ENCODE peak calls at places on chromosomes 7 and 10, in four cellular contexts. K is psoas muscle, J is fibroblast of pulmonary artery, V is neural crest cell. D is an unnamed sample.
A peak's percentile ranks its signal among the peaks of the same experiment; 100 is the strongest.

GRCh38 chr10:1737222-1738061 is at the start of gene ADARB2:
- DNase-seq in K (no peak), V (peak; percentile 67), J (no peak), D (no peak)

GRCh38 chr7:6392712-6393666 is 54.8 kb downstream of the DAGLB start:
- DNase-seq in K (peak; percentile 73), V (no peak), J (peak; percentile 85), D (no peak)

GRCh38 chr7:132618956-132619305 is 42.7 kb upstream of the PLXNA4 start:
- DNase-seq in K (no peak), J (peak; percentile 51), V (no peak), D (no peak)

GRCh38 chr7:129184979-129185670 is 3.3 kb upstream of the SMO start:
- DNase-seq in V (no peak), K (no peak), J (no peak), D (no peak)

GRCh38 chr10:112223725-112224124 is 40.2 kb upstream of the GPAM start:
- DNase-seq in J (no peak), K (no peak), V (no peak), D (no peak)

GRCh38 chr10:12252882-12253546 is 57.0 kb downstream of the CDC123 start:
- DNase-seq in K (no peak), J (no peak), V (no peak), D (no peak)

GRCh38 chr7:107559864-107560263 is 3.9 kb downstream of the COG5 start:
- DNase-seq in J (peak; percentile 67), K (no peak), V (no peak), D (no peak)

GRCh38 chr10:59995862-59996261 is 89.5 kb upstream of the CCDC6 start:
- DNase-seq in V (no peak), K (no peak), J (no peak), D (no peak)

GRCh38 chr10:18140149-18140956 is at the start of gene CACNB2:
- DNase-seq in V (peak; percentile 46), J (peak; percentile 57), K (peak; percentile 38), D (no peak)

GRCh38 chr7:116986611-116987565 is 33.6 kb downstream of the ST7 start:
- DNase-seq in V (no peak), K (no peak), J (peak; percentile 29), D (no peak)

GRCh38 chr10:32333849-32334248 is 13.1 kb downstream of the EPC1 start:
- DNase-seq in J (no peak), V (no peak), K (no peak), D (no peak)

GRCh38 chr10:120221873-120222485 is 235.0 kb upstream of the PLPP4 start:
- DNase-seq in K (no peak), J (peak; percentile 51), V (peak; percentile 30), D (no peak)

GRCh38 chr7:102890292-102890970 is 22.4 kb upstream of the LRRC17 start:
- DNase-seq in K (no peak), J (peak; percentile 66), V (no peak), D (no peak)

GRCh38 chr7:116173051-116174028 is 37.0 kb upstream of the TES start:
- DNase-seq in J (peak; percentile 83), K (no peak), V (peak; percentile 30), D (no peak)

GRCh38 chr7:21960922-21961321 is 15.2 kb upstream of the CDCA7L start:
- DNase-seq in V (no peak), K (no peak), J (peak; percentile 82), D (no peak)

GRCh38 chr7:135238112-135238744 is 4.6 kb downstream of the STRA8 start:
- DNase-seq in V (no peak), K (no peak), J (no peak), D (no peak)

GRCh38 chr7:26275213-26275612 is 16.4 kb upstream of the SNX10 start:
- DNase-seq in J (no peak), V (no peak), K (no peak), D (no peak)

GRCh38 chr7:133830081-133830480 is 297.1 kb upstream of the LRGUK start:
- DNase-seq in V (no peak), K (no peak), J (no peak), D (no peak)

GRCh38 chr10:129766611-129767550 is 197.2 kb downstream of the EBF3 start:
- DNase-seq in V (no peak), K (no peak), J (no peak), D (peak; percentile 13)

GRCh38 chr7:29146082-29146706 is at the start of gene CPVL:
- DNase-seq in K (peak; percentile 55), J (no peak), V (peak; percentile 46), D (no peak)

GRCh38 chr10:33377658-33378025 is 43.2 kb upstream of the NRP1 start:
- DNase-seq in K (no peak), V (no peak), J (peak; percentile 34), D (no peak)

GRCh38 chr10:72319416-72320254 is 35.1 kb downstream of the DNAJB12 start:
- DNase-seq in V (peak; percentile 47), J (peak; percentile 96), K (peak; percentile 97), D (peak; percentile 89)

GRCh38 chr10:132136097-132136521 is 50.6 kb upstream of the DPYSL4 start:
- DNase-seq in V (no peak), J (no peak), K (no peak), D (no peak)

GRCh38 chr10:60967854-60968484 is 24.0 kb upstream of the RHOBTB1 start:
- DNase-seq in V (no peak), J (no peak), K (no peak), D (no peak)

GRCh38 chr10:79605308-79605707 is 5.4 kb upstream of the SFTPA1 start:
- DNase-seq in V (no peak), J (no peak), K (no peak), D (no peak)

GRCh38 chr10:79604294-79604693 is 6.4 kb upstream of the SFTPA1 start:
- DNase-seq in K (no peak), V (no peak), J (no peak), D (no peak)

GRCh38 chr10:79610601-79611191 is at the start of gene SFTPA1:
- DNase-seq in K (no peak), J (no peak), V (no peak), D (no peak)

GRCh38 chr10:79602953-79603352 is 7.8 kb upstream of the SFTPA1 start:
- DNase-seq in K (no peak), J (no peak), V (no peak), D (no peak)

GRCh38 chr10:79608505-79609375 is 2.0 kb upstream of the SFTPA1 start:
- DNase-seq in K (no peak), V (peak; percentile 39), J (peak; percentile 30), D (no peak)
- TF ChIP-seq CTCF in K (peak; percentile 63), V (peak; percentile 66), J (peak; percentile 67), D (peak; percentile 34)

GRCh38 chr7:4638781-4639575 is 43.1 kb upstream of the FOXK1 start:
- DNase-seq in J (no peak), V (no peak), K (no peak), D (no peak)

GRCh38 chr7:4645241-4645640 is 36.9 kb upstream of the FOXK1 start:
- DNase-seq in K (no peak), V (no peak), J (no peak), D (no peak)

GRCh38 chr7:4641091-4641666 is 40.9 kb upstream of the FOXK1 start:
- DNase-seq in V (no peak), J (no peak), K (no peak), D (no peak)

GRCh38 chr7:4642468-4643203 is 39.5 kb upstream of the FOXK1 start:
- DNase-seq in V (no peak), J (no peak), K (no peak), D (no peak)

GRCh38 chr7:4641667-4642467 is 40.2 kb upstream of the FOXK1 start:
- DNase-seq in V (peak; percentile 98), J (peak; percentile 96), K (peak; percentile 95), D (peak; percentile 98)
- TF ChIP-seq CTCF in V (peak; percentile 41), J (peak; percentile 9), K (peak; percentile 44), D (peak; percentile 33)

DNA sequence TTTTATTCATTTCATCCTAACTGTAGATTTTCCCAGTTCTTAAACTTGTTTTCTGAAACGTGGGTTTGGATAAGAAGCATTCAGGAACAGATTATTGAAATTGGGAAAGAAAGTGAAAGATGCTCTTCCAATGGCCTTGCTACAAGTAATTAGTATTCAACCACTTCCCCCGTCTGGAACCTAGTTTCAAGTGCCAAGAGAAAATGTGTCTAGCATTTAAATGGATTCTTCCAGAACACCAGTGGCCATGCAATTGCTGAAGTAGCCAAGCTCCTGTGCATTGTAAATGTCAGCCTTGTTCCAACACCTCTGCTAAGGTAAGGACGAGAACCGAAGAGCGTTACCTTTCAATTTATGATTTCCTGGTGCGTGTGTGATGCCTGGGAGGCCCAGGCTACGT is 68.2 kb downstream of the PFKFB3 start:
- DNase-seq in K (no peak), V (no peak), J (no peak), D (no peak)
- TF ChIP-seq CTCF in K (no peak), V (no peak), J (no peak), D (no peak)

GRCh38 chr7:114310344-114311118 is 104.1 kb upstream of the FOXP2 start:
- DNase-seq in K (no peak), J (peak; percentile 3), V (no peak), D (no peak)
- TF ChIP-seq CTCF in K (peak; percentile 23), J (no peak), V (no peak), D (no peak)

GRCh38 chr10:77252380-77252779 is 385.2 kb downstream of the KCNMA1 start:
- DNase-seq in V (no peak), K (no peak), J (no peak), D (no peak)

GRCh38 chr10:77253037-77253436 is 384.6 kb downstream of the KCNMA1 start:
- DNase-seq in K (no peak), V (no peak), J (no peak), D (no peak)

GRCh38 chr10:77253665-77254064 is 383.9 kb downstream of the KCNMA1 start:
- DNase-seq in K (no peak), J (no peak), V (no peak), D (no peak)

GRCh38 chr10:77249901-77250459 is 387.6 kb downstream of the KCNMA1 start:
- DNase-seq in V (no peak), J (no peak), K (no peak), D (no peak)

DNA sequence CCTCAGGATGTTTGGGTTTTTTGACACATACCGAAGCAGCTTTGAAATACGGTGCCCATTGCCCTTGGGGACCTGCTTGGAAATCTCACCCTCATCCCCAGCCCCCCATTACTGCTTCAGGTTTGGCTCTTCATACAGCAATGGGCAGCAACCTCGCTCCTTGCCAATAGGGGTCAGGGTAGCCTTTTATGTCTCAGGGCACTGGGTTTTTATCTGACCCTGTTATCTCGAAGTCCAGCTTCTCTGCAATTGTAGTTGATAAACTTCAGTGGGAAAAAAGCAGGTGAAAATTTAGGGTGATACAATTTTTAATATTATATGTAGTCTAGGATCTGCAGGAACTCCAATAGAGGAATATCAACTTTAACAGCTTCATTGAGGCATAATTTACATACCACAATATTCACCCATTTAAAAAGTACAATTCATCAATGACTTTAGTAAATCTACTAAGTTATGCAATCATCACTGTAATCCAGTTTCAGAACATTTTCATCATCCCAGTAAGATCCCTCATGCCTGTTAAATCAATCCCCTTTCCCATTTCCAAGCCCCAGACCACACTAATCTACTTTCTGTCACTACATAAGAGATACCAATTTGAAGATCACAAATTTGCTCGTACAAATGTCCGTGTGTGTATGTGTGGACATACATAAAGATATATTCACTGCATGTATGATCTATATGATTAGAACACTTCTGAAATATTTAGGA is 386.2 kb downstream of the KCNMA1 start:
- DNase-seq in K (no peak), V (peak; percentile 26), J (peak; percentile 42), D (no peak)
- TF ChIP-seq CTCF in K (peak; percentile 31), V (peak; percentile 66), J (peak; percentile 63), D (peak; percentile 77)